ENCODE peak calls at places on chromosomes 11 and 22, in nine cellular contexts. A is HFF-Myc, U is neural crest cell, V is GM13977, D is astrocyte of the spinal cord, X is Caco-2, S is PC-9, K is cardiac muscle cell, P is tibial artery. M is an unnamed sample.

GRCh38 chr11:110747531-110747930 is 35.3 kb upstream of the ARHGAP20 start:
- DNase-seq in P (no peak), K (no peak), S (no peak), A (no peak), V (no peak), X (no peak), U (no peak), D (no peak), M (no peak)

GRCh38 chr11:87425391-87425790 is 387.7 kb downstream of the TMEM135 start:
- DNase-seq in A (no peak), X (no peak), V (no peak), K (no peak), U (no peak), S (no peak), D (no peak), P (no peak), M (no peak)

GRCh38 chr11:5269715-5270147 is at the start of gene HBE1:
- DNase-seq in X (no peak), D (no peak), A (no peak), U (no peak), P (no peak), S (no peak), V (no peak), K (no peak), M (no peak)

GRCh38 chr22:34243023-34243422 is 322.7 kb upstream of the LARGE1 start:
- DNase-seq in V (no peak), K (no peak), A (no peak), X (no peak), S (no peak), D (no peak), U (no peak), P (no peak), M (no peak)

GRCh38 chr22:42948205-42948804 is 66.6 kb downstream of the PACSIN2 start:
- DNase-seq in A (no peak), P (no peak), D (no peak), S (peak), V (no peak), U (no peak), X (no peak), K (no peak), M (no peak)

GRCh38 chr22:45506961-45507360 is 4.3 kb downstream of the FBLN1 start:
- DNase-seq in K (no peak), A (no peak), U (no peak), S (no peak), P (no peak), X (no peak), V (no peak), D (no peak), M (no peak)

GRCh38 chr11:73113426-73113825 is 28.7 kb downstream of the FCHSD2 start:
- DNase-seq in D (no peak), V (no peak), U (no peak), K (no peak), A (no peak), P (no peak), S (no peak), X (no peak), M (no peak)

GRCh38 chr11:47083913-47084312 is 92.8 kb downstream of the ARFGAP2 start:
- DNase-seq in P (no peak), A (peak), S (peak), K (peak), U (no peak), D (peak), V (no peak), X (no peak), M (no peak)

GRCh38 chr22:21646608-21647590 is 4.8 kb downstream of the SDF2L1 start:
- DNase-seq in V (peak), S (peak), P (peak), A (peak), D (peak), X (peak), U (peak), K (peak), M (peak)

GRCh38 chr22:33785283-33785991 is 134.8 kb downstream of the LARGE1 start:
- DNase-seq in U (no peak), K (peak), D (peak), S (peak), P (no peak), X (no peak), A (peak), V (peak), M (no peak)

GRCh38 chr22:21082248-21082647 is 36.5 kb downstream of the LRRC74B start:
- DNase-seq in V (no peak), S (no peak), K (peak), U (no peak), P (no peak), X (no peak), D (no peak), A (no peak), M (no peak)

GRCh38 chr11:10287766-10288165 is 6.3 kb downstream of the SBF2 start:
- DNase-seq in U (no peak), K (no peak), D (no peak), A (no peak), S (no peak), P (no peak), X (no peak), V (no peak), M (no peak)
- TF ChIP-seq CTCF in U (no peak), K (no peak), D (no peak), A (no peak), S (no peak), P (no peak), X (no peak), V (no peak), M (no peak)

DNA sequence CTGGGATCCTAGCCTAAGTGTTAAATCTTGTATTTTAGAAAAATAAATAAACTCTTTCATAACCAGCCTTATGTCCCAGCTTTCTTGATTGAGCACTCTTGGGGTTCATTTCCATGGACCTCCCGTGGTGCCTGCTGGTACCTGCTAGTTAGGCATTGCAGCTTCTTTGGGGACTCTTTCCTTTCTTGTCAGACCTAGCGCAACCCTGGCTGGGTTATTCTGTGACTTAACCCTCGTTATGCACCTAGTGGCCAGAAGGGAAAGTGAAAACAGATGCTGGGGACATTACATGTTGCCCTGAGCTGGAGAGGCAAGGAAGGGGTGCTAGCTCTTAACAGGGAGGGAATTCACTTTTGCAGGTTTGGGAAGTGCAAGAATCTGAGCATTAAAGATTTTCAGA is 46.8 kb downstream of the APIP start:
- DNase-seq in P (no peak), V (no peak), K (no peak), X (no peak), A (no peak), U (no peak), D (no peak), S (no peak), M (no peak)
- TF ChIP-seq CTCF in P (no peak), V (peak), K (no peak), X (peak), A (peak), U (peak), D (peak), S (no peak), M (no peak)

DNA sequence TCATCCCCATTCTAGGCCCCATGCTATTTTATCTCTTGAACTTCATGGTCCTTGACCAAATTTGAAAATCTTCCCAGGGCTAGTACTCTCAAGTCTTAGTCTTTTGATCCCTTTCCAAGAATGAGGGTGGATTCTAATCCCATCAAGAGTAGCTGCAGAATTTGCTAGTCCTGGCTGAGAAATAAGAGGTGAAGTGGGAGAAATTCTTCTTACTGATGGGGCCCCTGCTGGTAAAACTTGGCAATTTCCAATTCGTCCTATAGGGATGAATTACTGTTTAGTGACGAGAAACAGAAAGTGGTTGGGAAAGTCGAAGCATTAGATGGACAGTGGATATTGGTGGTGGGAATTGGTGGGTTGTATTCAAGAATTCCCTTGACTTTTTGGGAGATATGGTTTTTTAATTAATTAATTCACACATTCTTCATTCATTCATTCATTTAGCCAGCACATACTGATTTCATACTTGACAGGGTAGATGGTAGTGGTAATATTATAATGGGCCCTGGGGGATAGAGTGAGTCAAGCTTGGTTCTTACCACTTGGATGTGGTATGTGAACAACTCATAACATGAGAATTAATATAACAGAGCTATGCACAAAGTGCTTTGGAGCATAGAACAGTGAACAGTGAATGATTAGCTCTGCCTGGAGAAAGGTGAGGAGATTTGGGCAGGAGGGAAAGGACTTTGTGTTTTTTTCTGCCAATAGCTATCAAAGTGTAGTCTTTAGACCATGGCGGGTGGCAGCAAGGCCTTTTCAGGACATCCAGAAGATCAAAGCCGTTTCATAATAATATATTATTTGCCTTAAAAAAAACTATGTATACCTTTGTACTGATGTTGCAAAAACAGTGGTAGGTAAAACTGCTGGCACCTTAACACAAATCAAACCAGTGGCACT is 103.8 kb downstream of the STIM1 start:
- DNase-seq in A (no peak), K (peak), D (peak), X (no peak), V (peak), S (no peak), P (no peak), U (no peak), M (no peak)
- TF ChIP-seq CTCF in A (no peak), K (peak), D (peak), X (peak), V (peak), S (peak), P (no peak), U (peak), M (no peak)

GRCh38 chr11:117098269-117099231 is at the start of gene SIK3:
- DNase-seq in S (peak), V (peak), P (peak), A (peak), X (peak), K (peak), D (peak), U (peak), M (peak)
- TF ChIP-seq CTCF in S (peak), V (peak), P (peak), A (peak), X (peak), K (peak), D (peak), U (peak), M (peak)

M was measured in GM10248.